ENCODE peak calls at places on chromosome 10, in four cellular contexts. S, X, C and T are unnamed samples.

GRCh38 chr10:132856869-132857524 is 71.0 kb upstream of the NKX6-2 start:
- DNase-seq in S (peak; percentile 1), X (no peak), C (no peak), T (no peak)

GRCh38 chr10:35351021-35351420 is 14.7 kb downstream of the CCNY start:
- DNase-seq in S (no peak), X (no peak), C (no peak), T (no peak)

GRCh38 chr10:108360187-108360586 is 1195.7 kb upstream of the SORCS1 start:
- DNase-seq in S (no peak), X (no peak), C (no peak), T (no peak)

GRCh38 chr10:3783721-3784432 is 1.1 kb downstream of the KLF6 start:
- DNase-seq in S (peak; percentile 74), X (peak; percentile 78), C (peak; percentile 53), T (peak; percentile 30)

GRCh38 chr10:96397902-96398301 is 39.1 kb upstream of the OPALIN start:
- DNase-seq in S (no peak), X (no peak), C (no peak), T (no peak)

GRCh38 chr10:53403688-53404087 is 631.1 kb upstream of the MBL2 start:
- DNase-seq in S (peak; percentile 14), X (peak; percentile 41), C (no peak), T (no peak)

GRCh38 chr10:43981232-43981631 is 332.6 kb upstream of the ZNF32 start:
- DNase-seq in S (no peak), X (no peak), C (no peak), T (no peak)

GRCh38 chr10:90288403-90288933 is 569.4 kb downstream of the HTR7 start:
- DNase-seq in S (no peak), X (no peak), C (no peak), T (no peak)

GRCh38 chr10:89668391-89669180 is 23.5 kb upstream of the PANK1 start:
- DNase-seq in S (peak; percentile 27), X (no peak), C (no peak), T (no peak)

GRCh38 chr10:30759423-30759822 is 129.9 kb upstream of the LYZL2 start:
- DNase-seq in S (no peak), X (no peak), C (no peak), T (no peak)

GRCh38 chr10:133241501-133242205 is 4.0 kb downstream of the VENTX start:
- DNase-seq in S (no peak), X (no peak), C (no peak), T (no peak)

GRCh38 chr10:104824378-104825006 is 183.4 kb downstream of the SORCS3 start:
- DNase-seq in S (no peak), X (no peak), C (peak; percentile 11), T (peak; percentile 9)

GRCh38 chr10:127579640-127580039 is 30.5 kb downstream of the NPS start:
- DNase-seq in S (no peak), X (no peak), C (no peak), T (no peak)

GRCh38 chr10:58995058-58995596 is 181.3 kb upstream of the PHYHIPL start:
- DNase-seq in S (no peak), X (no peak), C (no peak), T (no peak)

GRCh38 chr10:24434961-24435360 is 226.0 kb downstream of the KIAA1217 start:
- DNase-seq in S (no peak), X (no peak), C (no peak), T (no peak)

GRCh38 chr10:13681095-13681494 is 94.3 kb downstream of the PRPF18 start:
- DNase-seq in S (no peak), X (no peak), C (no peak), T (no peak)

GRCh38 chr10:72229261-72230251 is 13.5 kb upstream of the ASCC1 start:
- DNase-seq in S (no peak), X (no peak), C (no peak), T (no peak)

GRCh38 chr10:6201511-6201975 is 1.2 kb upstream of the PFKFB3 start:
- DNase-seq in S (peak; percentile 80), X (peak; percentile 76), C (peak; percentile 93), T (peak; percentile 69)

GRCh38 chr10:104806791-104807190 is 165.7 kb downstream of the SORCS3 start:
- DNase-seq in S (no peak), X (no peak), C (no peak), T (no peak)

GRCh38 chr10:94683214-94684054 is at the start of gene CYP2C18:
- DNase-seq in S (no peak), X (no peak), C (no peak), T (no peak)

GRCh38 chr10:31139497-31139896 is 107.8 kb upstream of the ZNF438 start:
- DNase-seq in S (no peak), X (no peak), C (no peak), T (no peak)

GRCh38 chr10:79285315-79286185 is 61.7 kb upstream of the PPIF start:
- DNase-seq in S (no peak), X (no peak), C (peak; percentile 36), T (peak; percentile 17)
- H3K4me1 ChIP-seq in S (peaks cover 43% of the 10 kb centered on the region), X (peaks cover 9% of the 10 kb centered on the region), C (peaks cover 53% of the 10 kb centered on the region), T (peaks cover 48% of the 10 kb centered on the region)

GRCh38 chr10:63553473-63553872 is 32.3 kb downstream of the REEP3 start:
- DNase-seq in S (no peak), X (no peak), C (no peak), T (no peak)

GRCh38 chr10:63554666-63555065 is 33.5 kb downstream of the REEP3 start:
- DNase-seq in S (peak; percentile 41), X (no peak), C (peak; percentile 12), T (no peak)

GRCh38 chr10:63553031-63553430 is 31.8 kb downstream of the REEP3 start:
- DNase-seq in S (no peak), X (no peak), C (no peak), T (no peak)

GRCh38 chr10:63558132-63558784 is 37.1 kb downstream of the REEP3 start:
- DNase-seq in S (no peak), X (no peak), C (no peak), T (no peak)

DNA sequence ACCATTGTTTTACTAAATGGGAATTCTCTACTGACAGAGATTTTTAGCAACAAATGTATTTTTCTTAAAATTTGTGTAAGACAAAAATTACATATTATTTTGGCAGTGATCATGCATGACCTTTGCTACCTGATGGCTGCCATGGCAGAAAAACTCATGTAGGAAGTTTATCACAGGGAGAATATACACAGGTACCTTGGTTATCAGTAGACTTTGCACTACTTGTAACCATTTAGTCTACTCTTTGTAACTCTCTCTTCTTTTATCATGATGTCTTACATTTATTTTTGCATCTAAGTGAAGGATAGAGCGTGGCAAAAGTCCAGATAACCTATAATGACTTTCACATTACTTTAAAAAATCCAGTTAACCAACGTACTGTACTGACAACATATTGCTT is 34.1 kb downstream of the REEP3 start:
- DNase-seq in S (no peak), X (no peak), C (no peak), T (no peak)
- H3K4me3 ChIP-seq in S (no peak overlapping the region), X (no peak overlapping the region), C (no peak overlapping the region), T (no peak overlapping the region)

GRCh38 chr10:79074732-79075131 is 6.0 kb downstream of the ZMIZ1 start:
- DNase-seq in S (peak; percentile 77), X (no peak), C (no peak), T (no peak)

GRCh38 chr10:79075418-79075817 is 6.7 kb downstream of the ZMIZ1 start:
- DNase-seq in S (no peak), X (no peak), C (no peak), T (no peak)

GRCh38 chr10:79072994-79073654 is 4.4 kb downstream of the ZMIZ1 start:
- DNase-seq in S (no peak), X (no peak), C (no peak), T (no peak)

GRCh38 chr10:79072041-79072441 is 3.3 kb downstream of the ZMIZ1 start:
- DNase-seq in S (no peak), X (no peak), C (no peak), T (no peak)

GRCh38 chr10:79073784-79074432 is 5.1 kb downstream of the ZMIZ1 start:
- DNase-seq in S (peak; percentile 84), X (peak; percentile 57), C (no peak), T (no peak)
- H3K4me1 ChIP-seq in S (peaks cover 82% of the 10 kb centered on the region), X (peaks cover 72% of the 10 kb centered on the region), C (peaks cover 26% of the 10 kb centered on the region), T (peaks cover 22% of the 10 kb centered on the region)

DNA sequence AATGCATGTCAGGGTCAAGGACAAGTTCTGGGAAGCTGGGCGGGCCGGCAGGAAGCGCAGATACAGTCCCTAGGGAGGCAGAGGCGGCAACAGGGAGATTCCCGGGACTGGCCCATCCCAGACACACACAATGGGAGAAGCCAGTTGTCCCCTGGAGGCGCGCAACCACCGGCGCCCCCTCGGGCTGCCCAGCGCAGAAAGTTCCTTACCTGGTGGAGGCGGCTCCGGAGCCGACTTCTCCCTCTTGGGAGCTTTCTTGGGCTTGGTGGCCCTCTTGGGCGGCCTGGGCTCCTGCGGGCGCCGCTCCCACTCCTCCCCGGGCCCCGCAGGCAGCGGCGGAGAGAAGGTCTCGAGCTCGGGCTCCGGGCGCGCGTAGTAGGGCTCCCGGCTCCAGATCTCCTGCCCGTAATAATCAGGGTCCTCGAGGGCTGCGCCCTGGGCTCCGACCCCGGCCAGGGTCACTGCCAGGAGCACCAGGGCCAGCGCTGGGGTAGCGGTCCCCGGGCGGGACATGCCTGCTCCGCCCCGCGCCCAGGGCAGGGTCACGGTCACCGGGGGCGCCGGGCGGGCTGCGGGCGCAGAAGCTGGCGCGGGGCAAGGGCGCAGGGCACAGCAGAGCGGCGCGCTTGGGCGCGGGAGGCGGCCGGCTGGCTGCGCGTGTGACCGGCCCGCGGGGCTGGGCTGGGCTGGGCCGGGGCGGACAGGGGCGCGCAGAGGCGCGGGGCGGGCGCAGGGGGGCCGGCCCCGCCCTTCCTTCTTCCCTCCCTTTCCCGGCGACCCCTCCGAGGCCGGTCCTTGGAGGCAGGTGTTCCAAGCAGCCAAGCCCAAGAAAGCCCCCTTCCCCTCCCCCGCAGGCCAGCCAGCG is at the start of gene CPXM2:
- DNase-seq in S (no peak), X (peak; percentile 46), C (no peak), T (no peak)
- H3K4me3 ChIP-seq in S (peak within 1 kb of the TSS; percentile 46), X (peak within 1 kb of the TSS; percentile 55), C (no peak within 1 kb of the TSS), T (no peak within 1 kb of the TSS)

GRCh38 chr10:74165530-74165901 is 14.5 kb downstream of the ADK start:
- DNase-seq in S (no peak), X (no peak), C (no peak), T (no peak)

GRCh38 chr10:74163313-74164068 is 12.5 kb downstream of the ADK start:
- DNase-seq in S (no peak), X (no peak), C (no peak), T (no peak)

GRCh38 chr10:74167443-74167842 is 16.4 kb downstream of the ADK start:
- DNase-seq in S (no peak), X (no peak), C (no peak), T (no peak)

DNA sequence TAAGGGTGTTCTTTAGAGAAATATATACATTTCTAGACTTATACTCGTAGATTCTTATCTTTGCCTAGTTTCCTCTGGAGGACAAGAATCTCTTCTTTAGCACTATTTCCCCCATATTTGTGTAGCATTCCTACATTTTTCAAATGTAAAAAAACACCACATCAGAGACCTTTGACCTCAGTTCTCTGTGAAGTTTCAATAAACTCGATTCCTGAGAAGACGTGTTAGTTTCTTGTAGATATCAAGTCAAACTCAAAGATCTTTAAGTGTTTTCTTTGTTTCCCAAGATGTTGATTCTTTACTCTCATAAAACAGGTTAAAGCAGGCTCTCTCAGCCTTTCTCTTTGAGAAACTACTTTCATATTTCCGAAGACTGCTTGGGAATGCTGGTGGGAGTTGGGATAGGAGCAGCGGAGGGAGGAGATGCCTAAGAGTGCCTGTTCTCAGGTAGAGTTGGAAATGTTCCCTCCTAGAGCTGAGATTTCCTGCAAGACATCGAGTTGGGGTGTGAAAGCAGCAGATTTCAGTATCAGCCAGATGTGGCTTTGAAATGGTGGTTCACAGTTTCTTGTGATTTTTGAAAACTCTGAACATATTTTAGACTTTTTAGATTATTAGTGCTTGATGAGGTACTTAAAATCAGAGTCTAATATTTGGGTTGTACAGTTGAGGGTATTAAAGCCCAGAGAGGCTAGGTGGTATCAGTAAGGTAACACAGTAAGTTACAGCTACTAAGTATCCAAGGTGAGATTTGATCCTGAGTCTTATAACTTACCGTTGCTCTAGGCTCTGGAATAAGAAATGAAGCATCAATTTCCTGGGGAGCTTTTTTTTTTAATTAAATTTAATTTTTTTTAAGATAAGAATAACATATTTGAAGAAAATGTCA is 13.9 kb downstream of the ADK start:
- DNase-seq in S (no peak), X (no peak), C (no peak), T (no peak)
- H3K4me1 ChIP-seq in S (no peaks in the 10 kb centered on the region), X (peaks cover 18% of the 10 kb centered on the region), C (peaks cover 50% of the 10 kb centered on the region), T (no peaks in the 10 kb centered on the region)